ENCODE peak calls at places on chromosomes 16 and 17, in eight cellular contexts. Q is BE2C, F is uterus, J is Panc1, Y is colonic mucosa, P is body of pancreas, I is astrocyte, V is kidney. L is an unnamed sample.

GRCh38 chr16:86854058-86854621 is 275.8 kb downstream of the FOXL1 start:
- DNase-seq in Q (no peak), F (no peak), J (no peak), Y (no peak), P (no peak), I (peak; percentile 60), V (no peak), L (no peak)

GRCh38 chr17:69871318-69871717 is 203.7 kb upstream of the KCNJ16 start:
- DNase-seq in Q (no peak), F (no peak), J (no peak), Y (no peak), P (no peak), I (no peak), V (no peak), L (no peak)

GRCh38 chr16:11255737-11256656 is at the start of gene SOCS1:
- DNase-seq in Q (peak; percentile 86), F (peak; percentile 91), J (no peak), Y (peak; percentile 89), P (peak; percentile 88), I (peak; percentile 49), V (peak; percentile 96), L (no peak)

GRCh38 chr17:79192503-79193500 is 118.2 kb downstream of the ENGASE start:
- DNase-seq in Q (no peak), F (no peak), J (no peak), Y (no peak), P (peak; percentile 44), I (peak; percentile 10), V (no peak), L (no peak)

GRCh38 chr17:31515226-31515759 is 123.8 kb downstream of the RAB11FIP4 start:
- DNase-seq in Q (no peak), F (no peak), J (no peak), Y (no peak), P (no peak), I (no peak), V (no peak), L (no peak)

GRCh38 chr17:49157784-49158183 is 25.2 kb downstream of the B4GALNT2 start:
- DNase-seq in Q (no peak), F (no peak), J (no peak), Y (no peak), P (no peak), I (no peak), V (no peak), L (no peak)

GRCh38 chr17:5797447-5797846 is 213.1 kb upstream of the NLRP1 start:
- DNase-seq in Q (no peak), F (no peak), J (no peak), Y (no peak), P (no peak), I (no peak), V (no peak), L (no peak)

GRCh38 chr17:48996696-48997102 is 486 bp upstream of the IGF2BP1 start:
- DNase-seq in Q (no peak), F (no peak), J (no peak), Y (no peak), P (no peak), I (no peak), V (no peak), L (no peak)

GRCh38 chr16:2819179-2819938 is 2.3 kb downstream of the PRSS21 start:
- DNase-seq in Q (no peak), F (no peak), J (no peak), Y (no peak), P (peak; percentile 0), I (no peak), V (no peak), L (no peak)

GRCh38 chr17:19317359-19318095 is 45.0 kb downstream of the B9D1 start:
- DNase-seq in Q (peak; percentile 74), F (peak; percentile 85), J (no peak), Y (peak; percentile 82), P (peak; percentile 63), I (peak; percentile 85), V (peak; percentile 97), L (no peak)

GRCh38 chr17:332023-332422 is 20.6 kb downstream of the RPH3AL start:
- DNase-seq in Q (no peak), F (no peak), J (no peak), Y (no peak), P (peak; percentile 46), I (no peak), V (peak; percentile 53), L (no peak)

GRCh38 chr17:63433746-63434591 is 12.1 kb downstream of the CYB561 start:
- DNase-seq in Q (peak; percentile 60), F (peak; percentile 85), J (no peak), Y (peak; percentile 57), P (peak; percentile 78), I (peak; percentile 93), V (peak; percentile 86), L (peak; percentile 70)

GRCh38 chr17:48429638-48430586 is at the start of gene SKAP1:
- DNase-seq in Q (no peak), F (no peak), J (no peak), Y (peak; percentile 66), P (peak; percentile 48), I (no peak), V (peak; percentile 89), L (no peak)

GRCh38 chr16:3187798-3188674 is at the start of gene OR1F1:
- DNase-seq in Q (peak; percentile 70), F (no peak), J (no peak), Y (no peak), P (no peak), I (peak; percentile 62), V (no peak), L (no peak)

GRCh38 chr17:2214047-2214717 is 89.4 kb downstream of the SMG6 start:
- DNase-seq in Q (no peak), F (peak; percentile 57), J (no peak), Y (no peak), P (peak; percentile 18), I (peak; percentile 93), V (peak; percentile 83), L (peak; percentile 52)

GRCh38 chr17:2215616-2216364 is 87.8 kb downstream of the SMG6 start:
- DNase-seq in Q (peak; percentile 21), F (peak; percentile 78), J (no peak), Y (peak; percentile 57), P (peak; percentile 50), I (peak; percentile 99), V (peak; percentile 90), L (no peak)

GRCh38 chr17:2212328-2212981 is 91.1 kb downstream of the SMG6 start:
- DNase-seq in Q (no peak), F (peak; percentile 63), J (no peak), Y (no peak), P (peak; percentile 18), I (peak; percentile 98), V (no peak), L (peak; percentile 54)

GRCh38 chr17:2213291-2213960 is 90.2 kb downstream of the SMG6 start:
- DNase-seq in Q (no peak), F (no peak), J (no peak), Y (no peak), P (no peak), I (peak; percentile 74), V (no peak), L (no peak)

GRCh38 chr17:2214887-2215615 is 88.5 kb downstream of the SMG6 start:
- DNase-seq in Q (no peak), F (no peak), J (no peak), Y (no peak), P (peak; percentile 14), I (peak; percentile 93), V (no peak), L (peak; percentile 29)
- H3K4me3 ChIP-seq in Q (no peak overlapping the region), F (no peak overlapping the region), J (no peak overlapping the region), Y (no peak overlapping the region), P (no peak overlapping the region), I (peak overlapping the region; percentile 57), V (no peak overlapping the region), L (peak overlapping the region; percentile 66)

GRCh38 chr17:50636804-50637195 is 2.1 kb downstream of the ABCC3 start:
- DNase-seq in Q (no peak), F (no peak), J (no peak), Y (no peak), P (no peak), I (no peak), V (peak; percentile 65), L (no peak)

GRCh38 chr17:50638572-50638850 is 3.8 kb downstream of the ABCC3 start:
- DNase-seq in Q (no peak), F (no peak), J (no peak), Y (no peak), P (no peak), I (no peak), V (no peak), L (no peak)

GRCh38 chr17:50636145-50636803 is 1.6 kb downstream of the ABCC3 start:
- DNase-seq in Q (no peak), F (no peak), J (no peak), Y (no peak), P (peak; percentile 39), I (no peak), V (peak; percentile 49), L (no peak)

GRCh38 chr17:50638851-50639767 is 4.4 kb downstream of the ABCC3 start:
- DNase-seq in Q (peak; percentile 89), F (peak; percentile 84), J (peak; percentile 96), Y (peak; percentile 98), P (peak; percentile 100), I (peak; percentile 96), V (peak; percentile 96), L (peak; percentile 93)

GRCh38 chr17:50637829-50638571 is 3.3 kb downstream of the ABCC3 start:
- DNase-seq in Q (no peak), F (no peak), J (no peak), Y (peak; percentile 58), P (no peak), I (no peak), V (peak; percentile 49), L (no peak)
- H3K4me1 ChIP-seq in Q (peaks cover 30% of the 10 kb centered on the region), F (no peaks in the 10 kb centered on the region), J (peaks cover 90% of the 10 kb centered on the region), Y (peaks cover 34% of the 10 kb centered on the region), P (peaks cover 89% of the 10 kb centered on the region), I (peaks cover 41% of the 10 kb centered on the region), V (peaks cover 31% of the 10 kb centered on the region), L (peaks cover 45% of the 10 kb centered on the region)

GRCh38 chr17:17497065-17497844 is 1.1 kb upstream of the RASD1 start:
- DNase-seq in Q (no peak), F (no peak), J (no peak), Y (no peak), P (no peak), I (peak; percentile 5), V (peak; percentile 57), L (no peak)
- TF ChIP-seq CTCF in Q (no peak), F (no peak), J (no peak), Y (peak; percentile 8), P (no peak), I (no peak), V (no peak), L (no peak)

DNA sequence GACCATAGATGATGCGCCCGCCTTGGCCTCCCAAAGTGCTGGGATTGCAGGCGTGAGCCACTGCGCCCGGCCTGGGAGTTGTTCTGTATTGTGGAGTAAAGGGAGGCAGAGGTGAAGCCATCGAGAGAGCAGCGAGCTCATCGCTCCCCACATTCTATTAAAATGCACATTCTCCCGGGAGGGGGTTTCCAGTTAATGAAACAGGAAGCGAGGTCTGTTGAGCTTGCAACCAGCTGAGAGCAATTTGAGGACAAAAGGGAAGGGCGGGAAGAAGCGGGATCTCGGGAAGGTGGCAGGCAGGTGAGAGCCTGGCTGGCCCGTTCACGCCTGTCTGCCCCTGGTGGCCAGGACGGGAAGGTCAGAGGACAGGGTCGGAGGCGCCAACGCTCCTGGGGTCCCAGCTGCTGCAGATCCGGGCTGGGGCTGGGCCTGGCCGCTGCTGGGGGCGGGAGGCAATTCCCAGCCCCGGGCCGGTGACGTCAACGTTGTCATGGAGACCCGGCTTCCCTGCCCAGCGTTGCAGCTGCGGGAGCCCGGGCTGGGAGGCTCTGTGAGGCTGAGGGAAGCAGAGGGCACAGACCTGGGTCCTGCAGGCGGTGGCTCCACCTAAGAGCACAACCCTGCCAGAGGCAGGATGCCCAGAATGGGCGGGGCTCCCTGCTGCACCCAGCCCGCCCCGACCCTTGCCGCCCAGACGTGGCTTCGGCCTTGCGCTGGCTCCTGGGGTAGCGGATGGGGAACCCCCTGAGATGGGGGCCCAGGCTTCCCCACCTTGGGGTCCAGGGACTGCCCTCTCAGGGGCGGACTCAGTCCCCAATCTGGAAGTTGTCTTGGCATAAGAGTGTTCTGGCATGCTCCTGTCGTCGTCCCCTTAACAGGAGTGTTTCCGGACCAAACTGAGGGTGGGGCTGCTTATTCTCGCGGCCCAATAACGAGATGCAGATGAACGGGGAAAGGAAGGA is 48.7 kb upstream of the PLCG2 start:
- DNase-seq in Q (peak; percentile 96), F (peak; percentile 85), J (no peak), Y (peak; percentile 93), P (peak; percentile 84), I (peak; percentile 68), V (peak; percentile 98), L (peak; percentile 21)
- H3K4me3 ChIP-seq in Q (peak overlapping the region; percentile 58), F (peak overlapping the region; percentile 1), J (peak overlapping the region; percentile 42), Y (peak overlapping the region; percentile 28), P (no peak overlapping the region), I (peak overlapping the region; percentile 53), V (peak overlapping the region; percentile 35), L (peak overlapping the region; percentile 61)